ENCODE peak calls at places on chromosomes 7 and 10, in seven cellular contexts. One of them, this sample, is unnamed.
A peak's percentile ranks its signal among the peaks of the same experiment; 100 is the strongest.

GRCh38 chr10:131520206-131520605 is 208.7 kb upstream of the TCERG1L start:
- DNase-seq in naive thymus-derived CD4-positive, alpha-beta T cell: no peak
- DNase-seq in HCT116: no peak
- DNase-seq in ascending aorta: no peak
- DNase-seq in body of pancreas: no peak
- DNase-seq in IMR-90: no peak
- DNase-seq in hepatocyte: no peak
- DNase-seq in this sample: no peak

GRCh38 chr7:76155938-76156337 is 45.8 kb upstream of the SRRM3 start:
- DNase-seq in naive thymus-derived CD4-positive, alpha-beta T cell: no peak
- DNase-seq in HCT116: no peak
- DNase-seq in ascending aorta: peak; percentile 75
- DNase-seq in body of pancreas: peak; percentile 27
- DNase-seq in IMR-90: peak; percentile 56
- DNase-seq in hepatocyte: peak; percentile 37
- DNase-seq in this sample: no peak

GRCh38 chr7:76281706-76282343 is 20.6 kb upstream of the HSPB1 start:
- DNase-seq in naive thymus-derived CD4-positive, alpha-beta T cell: no peak
- DNase-seq in HCT116: no peak
- DNase-seq in ascending aorta: no peak
- DNase-seq in body of pancreas: no peak
- DNase-seq in IMR-90: no peak
- DNase-seq in hepatocyte: no peak
- DNase-seq in this sample: no peak

GRCh38 chr10:68423522-68423921 is 16.4 kb upstream of the RUFY2 start:
- DNase-seq in naive thymus-derived CD4-positive, alpha-beta T cell: peak; percentile 24
- DNase-seq in HCT116: no peak
- DNase-seq in ascending aorta: no peak
- DNase-seq in body of pancreas: no peak
- DNase-seq in IMR-90: no peak
- DNase-seq in hepatocyte: no peak
- DNase-seq in this sample: no peak

GRCh38 chr10:94403823-94404228 is 1.5 kb downstream of the TBC1D12 start:
- DNase-seq in naive thymus-derived CD4-positive, alpha-beta T cell: no peak
- DNase-seq in HCT116: no peak
- DNase-seq in ascending aorta: no peak
- DNase-seq in body of pancreas: no peak
- DNase-seq in IMR-90: no peak
- DNase-seq in hepatocyte: no peak
- DNase-seq in this sample: no peak

GRCh38 chr10:48547061-48547895 is 57.6 kb downstream of the ARHGAP22 start:
- DNase-seq in naive thymus-derived CD4-positive, alpha-beta T cell: no peak
- DNase-seq in HCT116: no peak
- DNase-seq in ascending aorta: peak; percentile 11
- DNase-seq in body of pancreas: no peak
- DNase-seq in IMR-90: no peak
- DNase-seq in hepatocyte: no peak
- DNase-seq in this sample: no peak

GRCh38 chr10:48821111-48821510 is 118.5 kb downstream of the LRRC18 start:
- DNase-seq in naive thymus-derived CD4-positive, alpha-beta T cell: no peak
- DNase-seq in HCT116: no peak
- DNase-seq in ascending aorta: no peak
- DNase-seq in body of pancreas: no peak
- DNase-seq in IMR-90: no peak
- DNase-seq in hepatocyte: no peak
- DNase-seq in this sample: no peak

GRCh38 chr10:12068467-12069269 is at the start of gene DHTKD1:
- DNase-seq in naive thymus-derived CD4-positive, alpha-beta T cell: peak; percentile 98
- DNase-seq in HCT116: peak; percentile 94
- DNase-seq in ascending aorta: peak; percentile 99
- DNase-seq in body of pancreas: peak; percentile 99
- DNase-seq in IMR-90: peak; percentile 96
- DNase-seq in hepatocyte: peak; percentile 99
- DNase-seq in this sample: peak; percentile 99

GRCh38 chr10:26046073-26046684 is 112.2 kb downstream of the MYO3A start:
- DNase-seq in naive thymus-derived CD4-positive, alpha-beta T cell: no peak
- DNase-seq in HCT116: no peak
- DNase-seq in ascending aorta: no peak
- DNase-seq in body of pancreas: no peak
- DNase-seq in IMR-90: no peak
- DNase-seq in hepatocyte: no peak
- DNase-seq in this sample: no peak

GRCh38 chr7:154832557-154833138 is 170.3 kb downstream of the PAXIP1 start:
- DNase-seq in naive thymus-derived CD4-positive, alpha-beta T cell: no peak
- DNase-seq in HCT116: peak; percentile 27
- DNase-seq in ascending aorta: no peak
- DNase-seq in body of pancreas: no peak
- DNase-seq in IMR-90: no peak
- DNase-seq in hepatocyte: peak; percentile 68
- DNase-seq in this sample: no peak

GRCh38 chr7:126792501-126792900 is 460.2 kb downstream of the GRM8 start:
- DNase-seq in naive thymus-derived CD4-positive, alpha-beta T cell: no peak
- DNase-seq in HCT116: no peak
- DNase-seq in ascending aorta: no peak
- DNase-seq in body of pancreas: no peak
- DNase-seq in IMR-90: no peak
- DNase-seq in hepatocyte: no peak
- DNase-seq in this sample: no peak

DNA sequence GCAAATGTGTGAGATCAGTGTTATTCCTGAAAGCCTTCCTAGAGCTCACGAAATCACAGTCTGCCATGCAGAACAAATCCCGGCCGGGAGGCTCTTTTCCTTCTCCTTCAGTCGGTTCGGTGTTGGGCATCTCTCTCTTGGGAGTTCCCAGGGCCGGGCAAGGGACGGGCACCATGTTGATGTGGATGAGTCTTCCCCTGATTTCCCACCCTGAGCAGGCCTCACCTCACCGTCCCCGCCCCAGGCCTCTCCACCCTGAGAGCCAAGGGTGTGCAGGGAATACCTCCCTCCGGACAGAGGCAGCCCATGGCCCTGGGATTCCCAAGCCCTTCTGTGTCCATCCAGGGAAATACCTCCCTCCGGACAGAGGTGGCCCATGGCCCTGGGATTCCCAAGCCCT is 28.0 kb upstream of the DIP2C start:
- DNase-seq in naive thymus-derived CD4-positive, alpha-beta T cell: no peak
- DNase-seq in HCT116: no peak
- DNase-seq in ascending aorta: no peak
- DNase-seq in body of pancreas: no peak
- DNase-seq in IMR-90: no peak
- DNase-seq in hepatocyte: no peak
- DNase-seq in this sample: no peak
- H3K9me3 ChIP-seq in naive thymus-derived CD4-positive, alpha-beta T cell: no peaks in the 10 kb centered on the region
- H3K9me3 ChIP-seq in HCT116: no peaks in the 10 kb centered on the region
- H3K9me3 ChIP-seq in ascending aorta: no peaks in the 10 kb centered on the region
- H3K9me3 ChIP-seq in body of pancreas: no peaks in the 10 kb centered on the region
- H3K9me3 ChIP-seq in IMR-90: peaks cover 15% of the 10 kb centered on the region
- H3K9me3 ChIP-seq in hepatocyte: no peaks in the 10 kb centered on the region
- H3K9me3 ChIP-seq in this sample: no peaks in the 10 kb centered on the region

GRCh38 chr7:64078699-64078994 is 33.4 kb downstream of the ZNF727 start:
- DNase-seq in naive thymus-derived CD4-positive, alpha-beta T cell: no peak
- DNase-seq in HCT116: no peak
- DNase-seq in ascending aorta: no peak
- DNase-seq in body of pancreas: no peak
- DNase-seq in IMR-90: no peak
- DNase-seq in hepatocyte: no peak
- DNase-seq in this sample: no peak
- H3K9me3 ChIP-seq in naive thymus-derived CD4-positive, alpha-beta T cell: peaks cover 16% of the 10 kb centered on the region
- H3K9me3 ChIP-seq in HCT116: peaks cover 49% of the 10 kb centered on the region
- H3K9me3 ChIP-seq in ascending aorta: peaks cover 90% of the 10 kb centered on the region
- H3K9me3 ChIP-seq in body of pancreas: no peaks in the 10 kb centered on the region
- H3K9me3 ChIP-seq in IMR-90: peaks cover 26% of the 10 kb centered on the region
- H3K9me3 ChIP-seq in hepatocyte: peaks cover 11% of the 10 kb centered on the region
- H3K9me3 ChIP-seq in this sample: peaks cover 17% of the 10 kb centered on the region

DNA sequence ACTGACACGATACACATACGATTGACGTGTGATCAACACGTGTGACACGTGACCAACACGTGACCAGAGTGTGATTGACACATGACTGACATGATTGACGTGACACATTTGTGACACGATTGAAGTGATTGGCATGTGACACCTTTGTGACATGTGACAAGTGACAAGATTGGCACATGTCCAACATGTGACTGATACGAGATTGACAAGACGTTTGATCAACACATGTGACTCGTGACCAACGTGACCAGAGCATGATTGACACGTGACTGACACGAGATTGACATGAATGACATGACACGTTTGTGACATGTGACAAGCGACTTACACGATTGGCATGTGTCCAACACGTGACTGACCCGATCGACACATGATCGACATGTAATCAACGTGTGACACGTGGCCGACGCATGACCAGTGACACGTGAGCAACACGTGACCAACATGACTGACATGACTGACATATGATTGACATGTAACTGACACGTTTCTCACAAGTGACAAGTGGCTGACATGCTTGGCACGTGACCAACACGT is 22.0 kb downstream of the CRPPA start:
- DNase-seq in naive thymus-derived CD4-positive, alpha-beta T cell: no peak
- DNase-seq in HCT116: no peak
- DNase-seq in ascending aorta: no peak
- DNase-seq in body of pancreas: peak; percentile 31
- DNase-seq in IMR-90: peak; percentile 10
- DNase-seq in hepatocyte: no peak
- DNase-seq in this sample: no peak
- H3K9me3 ChIP-seq in naive thymus-derived CD4-positive, alpha-beta T cell: no peaks in the 10 kb centered on the region
- H3K9me3 ChIP-seq in HCT116: peaks cover 43% of the 10 kb centered on the region
- H3K9me3 ChIP-seq in ascending aorta: peaks cover 6% of the 10 kb centered on the region
- H3K9me3 ChIP-seq in body of pancreas: no peaks in the 10 kb centered on the region
- H3K9me3 ChIP-seq in IMR-90: peaks cover 22% of the 10 kb centered on the region
- H3K9me3 ChIP-seq in hepatocyte: no peaks in the 10 kb centered on the region
- H3K9me3 ChIP-seq in this sample: no peaks in the 10 kb centered on the region

GRCh38 chr10:133184591-133185244 is 24.7 kb downstream of the KNDC1 start:
- DNase-seq in naive thymus-derived CD4-positive, alpha-beta T cell: no peak
- DNase-seq in HCT116: no peak
- DNase-seq in ascending aorta: no peak
- DNase-seq in body of pancreas: no peak
- DNase-seq in IMR-90: no peak
- DNase-seq in hepatocyte: no peak
- DNase-seq in this sample: no peak
- H3K9me3 ChIP-seq in naive thymus-derived CD4-positive, alpha-beta T cell: no peaks in the 10 kb centered on the region
- H3K9me3 ChIP-seq in HCT116: no peaks in the 10 kb centered on the region
- H3K9me3 ChIP-seq in ascending aorta: no peaks in the 10 kb centered on the region
- H3K9me3 ChIP-seq in body of pancreas: no peaks in the 10 kb centered on the region
- H3K9me3 ChIP-seq in IMR-90: no peaks in the 10 kb centered on the region
- H3K9me3 ChIP-seq in hepatocyte: no peaks in the 10 kb centered on the region
- H3K9me3 ChIP-seq in this sample: no peaks in the 10 kb centered on the region

DNA sequence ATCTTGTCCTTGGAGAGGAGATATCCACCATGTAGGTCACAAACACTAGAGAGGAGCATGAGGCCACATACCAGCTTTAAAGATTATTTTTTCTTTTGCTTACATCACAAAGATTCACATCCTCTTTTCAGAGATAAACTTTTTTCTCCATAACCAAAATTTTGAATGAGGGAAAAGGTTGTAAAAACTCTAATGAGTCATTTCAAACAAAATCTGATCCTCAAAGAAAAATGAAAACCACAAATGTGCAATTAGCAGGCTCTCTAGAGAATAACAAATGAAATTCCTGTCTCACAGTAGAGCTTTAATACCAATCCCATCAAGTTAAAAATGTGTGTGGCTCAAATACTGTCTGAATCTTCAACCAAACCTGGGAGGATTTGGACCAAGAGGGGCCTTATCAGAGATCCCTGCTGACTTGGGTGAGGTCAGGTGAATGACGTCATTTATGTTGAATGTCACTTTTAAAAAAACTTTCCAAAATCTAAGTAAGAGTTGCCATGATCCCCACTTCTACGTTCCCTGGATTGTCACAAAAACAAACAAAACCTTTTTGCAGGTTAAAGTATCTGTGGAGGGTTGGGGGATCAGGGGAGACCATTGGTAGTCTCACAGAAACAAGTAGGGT is 261.5 kb upstream of the NPSR1 start:
- DNase-seq in naive thymus-derived CD4-positive, alpha-beta T cell: no peak
- DNase-seq in HCT116: no peak
- DNase-seq in ascending aorta: no peak
- DNase-seq in body of pancreas: no peak
- DNase-seq in IMR-90: no peak
- DNase-seq in hepatocyte: no peak
- DNase-seq in this sample: no peak
- H3K9me3 ChIP-seq in naive thymus-derived CD4-positive, alpha-beta T cell: no peaks in the 10 kb centered on the region
- H3K9me3 ChIP-seq in HCT116: no peaks in the 10 kb centered on the region
- H3K9me3 ChIP-seq in ascending aorta: no peaks in the 10 kb centered on the region
- H3K9me3 ChIP-seq in body of pancreas: no peaks in the 10 kb centered on the region
- H3K9me3 ChIP-seq in IMR-90: no peaks in the 10 kb centered on the region
- H3K9me3 ChIP-seq in hepatocyte: no peaks in the 10 kb centered on the region
- H3K9me3 ChIP-seq in this sample: no peaks in the 10 kb centered on the region

GRCh38 chr10:72049472-72049871 is 38.9 kb downstream of the SPOCK2 start:
- DNase-seq in naive thymus-derived CD4-positive, alpha-beta T cell: no peak
- DNase-seq in HCT116: no peak
- DNase-seq in ascending aorta: no peak
- DNase-seq in body of pancreas: no peak
- DNase-seq in IMR-90: no peak
- DNase-seq in hepatocyte: no peak
- DNase-seq in this sample: no peak
- H3K9me3 ChIP-seq in naive thymus-derived CD4-positive, alpha-beta T cell: no peaks in the 10 kb centered on the region
- H3K9me3 ChIP-seq in HCT116: peaks cover 6% of the 10 kb centered on the region
- H3K9me3 ChIP-seq in ascending aorta: no peaks in the 10 kb centered on the region
- H3K9me3 ChIP-seq in body of pancreas: no peaks in the 10 kb centered on the region
- H3K9me3 ChIP-seq in IMR-90: peaks cover 5% of the 10 kb centered on the region
- H3K9me3 ChIP-seq in hepatocyte: no peaks in the 10 kb centered on the region
- H3K9me3 ChIP-seq in this sample: no peaks in the 10 kb centered on the region

This sample was measured in T-helper 17 cell.